ENCODE peak calls at places on chromosomes 11 and 22, in seven cellular contexts. One of them, this sample, is unnamed.

GRCh38 chr11:88102595-88102929 is 72.7 kb downstream of the RAB38 start:
- DNase-seq in SJSA1: no peak
- DNase-seq in non-pigmented ciliary epithelial cell: no peak
- DNase-seq in NCI-H510A treated with DMSO at 0.1 percent for 48 hours: no peak
- DNase-seq in heart left ventricle: no peak
- DNase-seq in GM12891: no peak
- DNase-seq in RWPE1: no peak
- DNase-seq in this sample: no peak

GRCh38 chr11:71483689-71484088 is 30.7 kb downstream of the NADSYN1 start:
- DNase-seq in heart left ventricle: no peak
- DNase-seq in GM12891: no peak
- DNase-seq in RWPE1: no peak
- DNase-seq in SJSA1: no peak
- DNase-seq in non-pigmented ciliary epithelial cell: no peak
- DNase-seq in NCI-H510A treated with DMSO at 0.1 percent for 48 hours: no peak
- DNase-seq in this sample: no peak

GRCh38 chr11:125063429-125064043 is 431 bp downstream of the SLC37A2 start:
- DNase-seq in heart left ventricle: no peak
- DNase-seq in RWPE1: no peak
- DNase-seq in SJSA1: no peak
- DNase-seq in GM12891: no peak
- DNase-seq in NCI-H510A treated with DMSO at 0.1 percent for 48 hours: no peak
- DNase-seq in non-pigmented ciliary epithelial cell: no peak
- DNase-seq in this sample: no peak

GRCh38 chr11:94106699-94107098 is 21.9 kb upstream of the PANX1 start:
- DNase-seq in RWPE1: no peak
- DNase-seq in GM12891: no peak
- DNase-seq in non-pigmented ciliary epithelial cell: no peak
- DNase-seq in SJSA1: no peak
- DNase-seq in heart left ventricle: peak; percentile 43
- DNase-seq in NCI-H510A treated with DMSO at 0.1 percent for 48 hours: no peak
- DNase-seq in this sample: no peak

GRCh38 chr11:76655466-76656086 is 15.0 kb downstream of the LRRC32 start:
- DNase-seq in RWPE1: no peak
- DNase-seq in heart left ventricle: no peak
- DNase-seq in GM12891: no peak
- DNase-seq in non-pigmented ciliary epithelial cell: no peak
- DNase-seq in SJSA1: no peak
- DNase-seq in NCI-H510A treated with DMSO at 0.1 percent for 48 hours: no peak
- DNase-seq in this sample: no peak

GRCh38 chr11:44407211-44407996 is 97.5 kb upstream of the ALX4 start:
- DNase-seq in heart left ventricle: peak; percentile 55
- DNase-seq in SJSA1: no peak
- DNase-seq in GM12891: no peak
- DNase-seq in non-pigmented ciliary epithelial cell: no peak
- DNase-seq in RWPE1: no peak
- DNase-seq in NCI-H510A treated with DMSO at 0.1 percent for 48 hours: no peak
- DNase-seq in this sample: no peak

GRCh38 chr22:42475122-42475521 is 42.9 kb upstream of the NFAM1 start:
- DNase-seq in RWPE1: no peak
- DNase-seq in non-pigmented ciliary epithelial cell: no peak
- DNase-seq in GM12891: no peak
- DNase-seq in heart left ventricle: no peak
- DNase-seq in SJSA1: no peak
- DNase-seq in NCI-H510A treated with DMSO at 0.1 percent for 48 hours: no peak
- DNase-seq in this sample: no peak

GRCh38 chr11:46048198-46048597 is 73.1 kb downstream of the PHF21A start:
- DNase-seq in RWPE1: no peak
- DNase-seq in GM12891: no peak
- DNase-seq in heart left ventricle: no peak
- DNase-seq in NCI-H510A treated with DMSO at 0.1 percent for 48 hours: no peak
- DNase-seq in non-pigmented ciliary epithelial cell: no peak
- DNase-seq in SJSA1: no peak
- DNase-seq in this sample: no peak

GRCh38 chr11:75495749-75496641 is 29.7 kb downstream of the GDPD5 start:
- DNase-seq in SJSA1: no peak
- DNase-seq in NCI-H510A treated with DMSO at 0.1 percent for 48 hours: no peak
- DNase-seq in RWPE1: no peak
- DNase-seq in heart left ventricle: no peak
- DNase-seq in GM12891: no peak
- DNase-seq in non-pigmented ciliary epithelial cell: no peak
- DNase-seq in this sample: no peak

GRCh38 chr11:37533087-37533486 is 935.1 kb upstream of the RAG2 start:
- DNase-seq in heart left ventricle: no peak
- DNase-seq in GM12891: no peak
- DNase-seq in NCI-H510A treated with DMSO at 0.1 percent for 48 hours: no peak
- DNase-seq in non-pigmented ciliary epithelial cell: no peak
- DNase-seq in SJSA1: no peak
- DNase-seq in RWPE1: no peak
- DNase-seq in this sample: no peak

GRCh38 chr11:119691020-119691666 is 37.9 kb downstream of the NECTIN1 start:
- DNase-seq in heart left ventricle: no peak
- DNase-seq in SJSA1: no peak
- DNase-seq in non-pigmented ciliary epithelial cell: no peak
- DNase-seq in GM12891: no peak
- DNase-seq in NCI-H510A treated with DMSO at 0.1 percent for 48 hours: no peak
- DNase-seq in RWPE1: no peak
- DNase-seq in this sample: no peak

GRCh38 chr11:83628622-83629347 is 342.6 kb upstream of the CCDC90B start:
- DNase-seq in heart left ventricle: no peak
- DNase-seq in NCI-H510A treated with DMSO at 0.1 percent for 48 hours: no peak
- DNase-seq in GM12891: no peak
- DNase-seq in non-pigmented ciliary epithelial cell: no peak
- DNase-seq in SJSA1: no peak
- DNase-seq in RWPE1: no peak
- DNase-seq in this sample: no peak

GRCh38 chr22:45318558-45319318 is 9.0 kb downstream of the FAM118A start:
- DNase-seq in RWPE1: no peak
- DNase-seq in non-pigmented ciliary epithelial cell: no peak
- DNase-seq in GM12891: no peak
- DNase-seq in SJSA1: peak; percentile 95
- DNase-seq in heart left ventricle: no peak
- DNase-seq in NCI-H510A treated with DMSO at 0.1 percent for 48 hours: no peak
- DNase-seq in this sample: peak; percentile 70

GRCh38 chr22:48551716-48552268 is 1275.9 kb downstream of the BRD1 start:
- DNase-seq in NCI-H510A treated with DMSO at 0.1 percent for 48 hours: no peak
- DNase-seq in GM12891: no peak
- DNase-seq in RWPE1: no peak
- DNase-seq in SJSA1: no peak
- DNase-seq in heart left ventricle: no peak
- DNase-seq in non-pigmented ciliary epithelial cell: no peak
- DNase-seq in this sample: no peak

GRCh38 chr22:29073618-29074275 is 912 bp downstream of the KREMEN1 start:
- DNase-seq in SJSA1: no peak
- DNase-seq in NCI-H510A treated with DMSO at 0.1 percent for 48 hours: no peak
- DNase-seq in RWPE1: peak; percentile 9
- DNase-seq in non-pigmented ciliary epithelial cell: no peak
- DNase-seq in heart left ventricle: peak; percentile 70
- DNase-seq in GM12891: no peak
- DNase-seq in this sample: no peak

GRCh38 chr11:31818874-31819331 is 7.8 kb upstream of the PAX6 start:
- DNase-seq in SJSA1: no peak
- DNase-seq in heart left ventricle: no peak
- DNase-seq in NCI-H510A treated with DMSO at 0.1 percent for 48 hours: no peak
- DNase-seq in GM12891: no peak
- DNase-seq in non-pigmented ciliary epithelial cell: no peak
- DNase-seq in RWPE1: no peak
- DNase-seq in this sample: no peak